ENCODE peak calls at places on chromosomes 1 and 21, in seven cellular contexts. H is esophagus squamous epithelium, B is GM12865, Z is ovary, F is IMR-90, T is fibroblast of villous mesenchyme, P is A549. Y is an unnamed sample.

GRCh38 chr1:206698011-206698410 is 13.3 kb downstream of the MAPKAPK2 start:
- DNase-seq in F (no peak), P (no peak), Z (no peak), T (no peak), H (no peak), B (no peak), Y (no peak)

GRCh38 chr1:119006406-119007279 is 18.5 kb upstream of the TBX15 start:
- DNase-seq in F (no peak), Z (no peak), T (no peak), B (no peak), H (no peak), P (no peak), Y (no peak)

GRCh38 chr1:186435336-186435735 is 25.6 kb downstream of the PDC start:
- DNase-seq in F (peak; percentile 42), H (no peak), T (no peak), Z (no peak), B (no peak), P (no peak), Y (no peak)

GRCh38 chr1:212749924-212750535 is 41.5 kb downstream of the NSL1 start:
- DNase-seq in P (peak; percentile 77), Z (no peak), H (no peak), T (peak; percentile 75), B (peak; percentile 50), F (peak; percentile 79), Y (no peak)

GRCh38 chr1:62509028-62509427 is 72.2 kb downstream of the USP1 start:
- DNase-seq in Z (no peak), P (no peak), B (no peak), H (no peak), F (no peak), T (no peak), Y (no peak)

GRCh38 chr1:147493349-147493748 is 48.0 kb upstream of the BCL9 start:
- DNase-seq in H (no peak), T (no peak), B (no peak), Z (no peak), P (no peak), F (no peak), Y (no peak)

GRCh38 chr1:60386259-60386658 is 312.7 kb upstream of the C1orf87 start:
- DNase-seq in B (no peak), P (no peak), H (no peak), Z (no peak), T (no peak), F (no peak), Y (no peak)

GRCh38 chr1:41672641-41673313 is 188.3 kb upstream of the EDN2 start:
- DNase-seq in P (no peak), H (no peak), Z (no peak), F (peak; percentile 95), B (no peak), T (peak; percentile 86), Y (no peak)

GRCh38 chr1:218526198-218526580 is 181.1 kb downstream of the TGFB2 start:
- DNase-seq in T (no peak), Z (no peak), F (no peak), H (no peak), P (no peak), B (no peak), Y (no peak)

GRCh38 chr21:35046880-35047229 is 2.2 kb downstream of the RUNX1 start:
- DNase-seq in B (no peak), Z (no peak), F (no peak), P (no peak), T (no peak), H (no peak), Y (no peak)
- H3K4me3 ChIP-seq in B (no peak overlapping the region), Z (no peak overlapping the region), F (peak overlapping the region; percentile 13), P (no peak overlapping the region), T (peak overlapping the region; percentile 13), H (no peak overlapping the region), Y (peak overlapping the region; percentile 53)

GRCh38 chr1:199753513-199753912 is 274.0 kb upstream of the NR5A2 start:
- DNase-seq in H (no peak), P (no peak), T (no peak), F (no peak), B (no peak), Z (no peak), Y (no peak)
- TF ChIP-seq CTCF in H (no peak), P (no peak), T (no peak), F (no peak), B (no peak), Z (no peak), Y (no peak)

DNA sequence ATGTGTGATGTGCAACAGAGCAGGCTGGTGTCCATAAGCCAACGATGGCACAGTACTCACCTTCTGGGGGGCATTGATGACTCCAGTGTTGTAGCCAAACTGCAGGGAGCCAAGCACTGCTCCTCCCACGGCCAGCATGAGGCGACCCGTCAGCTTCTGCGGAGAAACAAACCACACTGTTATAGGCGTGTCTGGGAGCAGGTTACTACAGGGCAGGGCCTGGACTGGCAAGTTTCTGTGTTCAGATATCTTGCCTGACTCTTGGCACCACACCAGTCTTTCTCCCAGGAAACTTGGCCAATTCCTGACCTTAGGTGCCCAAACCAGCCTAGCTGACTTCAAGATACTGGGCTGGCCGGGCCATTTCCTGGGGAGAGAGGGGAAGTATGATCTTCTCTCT is 15.5 kb downstream of the SLC2A1 start:
- DNase-seq in Z (no peak), B (no peak), P (peak; percentile 89), H (no peak), T (no peak), F (no peak), Y (no peak)
- H3K4me3 ChIP-seq in Z (no peak overlapping the region), B (no peak overlapping the region), P (peak overlapping the region; percentile 16), H (no peak overlapping the region), T (no peak overlapping the region), F (no peak overlapping the region), Y (no peak overlapping the region)

DNA sequence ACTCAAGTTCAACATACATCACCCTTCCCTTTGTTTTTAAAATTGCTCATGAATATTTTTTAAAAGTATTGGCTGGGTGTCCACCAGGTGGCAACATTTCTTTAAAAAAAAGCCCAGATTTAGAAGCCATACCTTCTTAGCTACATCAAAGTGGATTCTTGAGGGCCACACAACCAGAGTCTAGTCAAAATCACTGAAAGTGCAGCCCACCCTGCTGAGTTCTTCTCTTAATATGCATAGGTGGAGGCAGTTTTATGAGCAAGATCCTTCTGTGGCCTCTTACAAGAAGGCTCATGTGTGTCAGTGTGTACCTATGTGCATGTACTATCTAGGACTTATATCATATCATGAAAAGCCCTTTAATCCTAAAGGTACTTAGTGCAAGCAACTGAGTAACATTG is 16.9 kb upstream of the GNG12 start:
- DNase-seq in P (peak; percentile 58), B (peak; percentile 25), H (no peak), F (peak; percentile 60), Z (no peak), T (peak; percentile 55), Y (no peak)
- TF ChIP-seq CTCF in P (peak; percentile 63), B (peak; percentile 39), H (peak; percentile 41), F (peak; percentile 60), Z (peak; percentile 64), T (peak; percentile 51), Y (peak; percentile 25)

Y was measured in GM12864.